ENCODE peak calls at places on chromosomes 5 and 9, in ten cellular contexts. One of them, this sample, is unnamed.

GRCh38 chr9:74953235-74953741 is 576 bp upstream of the C9orf40 start:
- DNase-seq in prostate gland: no peak
- DNase-seq in HuH-7: no peak
- DNase-seq in posterior vena cava: no peak
- DNase-seq in fibroblast of gingiva: peak; percentile 84
- DNase-seq in LoVo: no peak
- DNase-seq in AG08395: peak; percentile 31
- DNase-seq in stimulated activated CD4-positive, alpha-beta T cell treated with anti-CD3 and anti-CD28 coated beads, Interleukin-1b, Interleukin-23, amount 100 ng/mL, for 1 hour: no peak
- DNase-seq in lower leg skin: no peak
- DNase-seq in ureter: no peak
- DNase-seq in this sample: no peak

GRCh38 chr5:103424008-103424407 is 138.6 kb downstream of the NUDT12 start:
- DNase-seq in ureter: no peak
- DNase-seq in HuH-7: no peak
- DNase-seq in LoVo: no peak
- DNase-seq in lower leg skin: no peak
- DNase-seq in stimulated activated CD4-positive, alpha-beta T cell treated with anti-CD3 and anti-CD28 coated beads, Interleukin-1b, Interleukin-23, amount 100 ng/mL, for 1 hour: no peak
- DNase-seq in prostate gland: no peak
- DNase-seq in fibroblast of gingiva: peak; percentile 62
- DNase-seq in AG08395: no peak
- DNase-seq in posterior vena cava: no peak
- DNase-seq in this sample: no peak

GRCh38 chr9:76893395-76893932 is 12.4 kb downstream of the PRUNE2 start:
- DNase-seq in LoVo: no peak
- DNase-seq in prostate gland: no peak
- DNase-seq in stimulated activated CD4-positive, alpha-beta T cell treated with anti-CD3 and anti-CD28 coated beads, Interleukin-1b, Interleukin-23, amount 100 ng/mL, for 1 hour: no peak
- DNase-seq in AG08395: peak; percentile 36
- DNase-seq in lower leg skin: no peak
- DNase-seq in fibroblast of gingiva: no peak
- DNase-seq in ureter: peak; percentile 52
- DNase-seq in posterior vena cava: no peak
- DNase-seq in HuH-7: no peak
- DNase-seq in this sample: no peak

GRCh38 chr5:35138232-35138631 is 90.5 kb upstream of the AGXT2 start:
- DNase-seq in LoVo: no peak
- DNase-seq in fibroblast of gingiva: peak; percentile 52
- DNase-seq in stimulated activated CD4-positive, alpha-beta T cell treated with anti-CD3 and anti-CD28 coated beads, Interleukin-1b, Interleukin-23, amount 100 ng/mL, for 1 hour: no peak
- DNase-seq in ureter: no peak
- DNase-seq in HuH-7: no peak
- DNase-seq in AG08395: peak; percentile 65
- DNase-seq in lower leg skin: no peak
- DNase-seq in posterior vena cava: no peak
- DNase-seq in prostate gland: no peak
- DNase-seq in this sample: no peak

GRCh38 chr9:113997610-113998009 is 80.5 kb downstream of the AMBP start:
- DNase-seq in prostate gland: no peak
- DNase-seq in ureter: no peak
- DNase-seq in posterior vena cava: peak; percentile 71
- DNase-seq in LoVo: no peak
- DNase-seq in HuH-7: no peak
- DNase-seq in fibroblast of gingiva: no peak
- DNase-seq in AG08395: no peak
- DNase-seq in stimulated activated CD4-positive, alpha-beta T cell treated with anti-CD3 and anti-CD28 coated beads, Interleukin-1b, Interleukin-23, amount 100 ng/mL, for 1 hour: no peak
- DNase-seq in lower leg skin: no peak
- DNase-seq in this sample: no peak

GRCh38 chr5:159156839-159157238 is 52.5 kb downstream of the RNF145 start:
- DNase-seq in AG08395: peak; percentile 81
- DNase-seq in lower leg skin: peak; percentile 38
- DNase-seq in LoVo: peak; percentile 73
- DNase-seq in ureter: peak; percentile 55
- DNase-seq in posterior vena cava: no peak
- DNase-seq in stimulated activated CD4-positive, alpha-beta T cell treated with anti-CD3 and anti-CD28 coated beads, Interleukin-1b, Interleukin-23, amount 100 ng/mL, for 1 hour: no peak
- DNase-seq in fibroblast of gingiva: peak; percentile 63
- DNase-seq in HuH-7: peak; percentile 73
- DNase-seq in prostate gland: peak; percentile 68
- DNase-seq in this sample: peak; percentile 62

GRCh38 chr9:20941177-20941690 is 90.2 kb downstream of the HACD4 start:
- DNase-seq in lower leg skin: peak; percentile 32
- DNase-seq in HuH-7: peak; percentile 38
- DNase-seq in LoVo: peak; percentile 84
- DNase-seq in stimulated activated CD4-positive, alpha-beta T cell treated with anti-CD3 and anti-CD28 coated beads, Interleukin-1b, Interleukin-23, amount 100 ng/mL, for 1 hour: peak; percentile 4
- DNase-seq in AG08395: peak; percentile 66
- DNase-seq in fibroblast of gingiva: peak; percentile 46
- DNase-seq in ureter: peak; percentile 50
- DNase-seq in prostate gland: peak; percentile 67
- DNase-seq in posterior vena cava: no peak
- DNase-seq in this sample: peak; percentile 69

GRCh38 chr9:87405677-87406544 is 91.8 kb upstream of the DAPK1 start:
- DNase-seq in stimulated activated CD4-positive, alpha-beta T cell treated with anti-CD3 and anti-CD28 coated beads, Interleukin-1b, Interleukin-23, amount 100 ng/mL, for 1 hour: no peak
- DNase-seq in HuH-7: no peak
- DNase-seq in posterior vena cava: no peak
- DNase-seq in AG08395: no peak
- DNase-seq in fibroblast of gingiva: peak; percentile 94
- DNase-seq in prostate gland: no peak
- DNase-seq in LoVo: peak; percentile 26
- DNase-seq in lower leg skin: peak; percentile 62
- DNase-seq in ureter: no peak
- DNase-seq in this sample: no peak

GRCh38 chr9:129476821-129477611 is 143.9 kb downstream of the C9orf50 start:
- DNase-seq in ureter: no peak
- DNase-seq in HuH-7: no peak
- DNase-seq in AG08395: no peak
- DNase-seq in stimulated activated CD4-positive, alpha-beta T cell treated with anti-CD3 and anti-CD28 coated beads, Interleukin-1b, Interleukin-23, amount 100 ng/mL, for 1 hour: no peak
- DNase-seq in LoVo: peak; percentile 28
- DNase-seq in lower leg skin: no peak
- DNase-seq in posterior vena cava: no peak
- DNase-seq in fibroblast of gingiva: no peak
- DNase-seq in prostate gland: no peak
- DNase-seq in this sample: no peak

GRCh38 chr5:88452820-88453219 is 184.2 kb upstream of the TMEM161B start:
- DNase-seq in AG08395: no peak
- DNase-seq in prostate gland: no peak
- DNase-seq in LoVo: no peak
- DNase-seq in posterior vena cava: no peak
- DNase-seq in stimulated activated CD4-positive, alpha-beta T cell treated with anti-CD3 and anti-CD28 coated beads, Interleukin-1b, Interleukin-23, amount 100 ng/mL, for 1 hour: no peak
- DNase-seq in HuH-7: no peak
- DNase-seq in ureter: no peak
- DNase-seq in fibroblast of gingiva: no peak
- DNase-seq in lower leg skin: no peak
- DNase-seq in this sample: no peak

GRCh38 chr5:177023247-177023703 is 779 bp downstream of the ZNF346 start:
- DNase-seq in ureter: no peak
- DNase-seq in HuH-7: peak; percentile 37
- DNase-seq in posterior vena cava: no peak
- DNase-seq in prostate gland: no peak
- DNase-seq in AG08395: peak; percentile 33
- DNase-seq in stimulated activated CD4-positive, alpha-beta T cell treated with anti-CD3 and anti-CD28 coated beads, Interleukin-1b, Interleukin-23, amount 100 ng/mL, for 1 hour: no peak
- DNase-seq in fibroblast of gingiva: no peak
- DNase-seq in lower leg skin: no peak
- DNase-seq in LoVo: no peak
- DNase-seq in this sample: peak; percentile 16

GRCh38 chr9:95822583-95823431 is 52.7 kb upstream of the ERCC6L2 start:
- DNase-seq in fibroblast of gingiva: peak; percentile 76
- DNase-seq in stimulated activated CD4-positive, alpha-beta T cell treated with anti-CD3 and anti-CD28 coated beads, Interleukin-1b, Interleukin-23, amount 100 ng/mL, for 1 hour: no peak
- DNase-seq in ureter: no peak
- DNase-seq in HuH-7: no peak
- DNase-seq in prostate gland: no peak
- DNase-seq in lower leg skin: no peak
- DNase-seq in posterior vena cava: no peak
- DNase-seq in AG08395: peak; percentile 65
- DNase-seq in LoVo: peak; percentile 73
- DNase-seq in this sample: no peak

GRCh38 chr5:140262839-140263238 is 40.1 kb downstream of the PFDN1 start:
- DNase-seq in posterior vena cava: no peak
- DNase-seq in lower leg skin: no peak
- DNase-seq in LoVo: no peak
- DNase-seq in AG08395: no peak
- DNase-seq in stimulated activated CD4-positive, alpha-beta T cell treated with anti-CD3 and anti-CD28 coated beads, Interleukin-1b, Interleukin-23, amount 100 ng/mL, for 1 hour: no peak
- DNase-seq in prostate gland: no peak
- DNase-seq in HuH-7: no peak
- DNase-seq in ureter: no peak
- DNase-seq in fibroblast of gingiva: no peak
- DNase-seq in this sample: no peak

GRCh38 chr9:128685636-128686489 is 3.2 kb upstream of the SET start:
- DNase-seq in fibroblast of gingiva: no peak
- DNase-seq in posterior vena cava: peak; percentile 50
- DNase-seq in ureter: peak; percentile 53
- DNase-seq in prostate gland: no peak
- DNase-seq in LoVo: no peak
- DNase-seq in AG08395: no peak
- DNase-seq in stimulated activated CD4-positive, alpha-beta T cell treated with anti-CD3 and anti-CD28 coated beads, Interleukin-1b, Interleukin-23, amount 100 ng/mL, for 1 hour: no peak
- DNase-seq in HuH-7: no peak
- DNase-seq in lower leg skin: no peak
- DNase-seq in this sample: no peak

GRCh38 chr9:113508111-113508749 is 44.7 kb downstream of the RGS3 start:
- DNase-seq in AG08395: no peak
- DNase-seq in lower leg skin: no peak
- DNase-seq in LoVo: peak; percentile 63
- DNase-seq in stimulated activated CD4-positive, alpha-beta T cell treated with anti-CD3 and anti-CD28 coated beads, Interleukin-1b, Interleukin-23, amount 100 ng/mL, for 1 hour: no peak
- DNase-seq in HuH-7: peak; percentile 47
- DNase-seq in fibroblast of gingiva: peak; percentile 24
- DNase-seq in posterior vena cava: no peak
- DNase-seq in prostate gland: no peak
- DNase-seq in ureter: no peak
- DNase-seq in this sample: no peak

GRCh38 chr5:1121101-1121500 is 9.2 kb upstream of the SLC12A7 start:
- DNase-seq in stimulated activated CD4-positive, alpha-beta T cell treated with anti-CD3 and anti-CD28 coated beads, Interleukin-1b, Interleukin-23, amount 100 ng/mL, for 1 hour: no peak
- DNase-seq in LoVo: no peak
- DNase-seq in HuH-7: no peak
- DNase-seq in AG08395: no peak
- DNase-seq in prostate gland: no peak
- DNase-seq in ureter: no peak
- DNase-seq in posterior vena cava: no peak
- DNase-seq in fibroblast of gingiva: no peak
- DNase-seq in lower leg skin: no peak
- DNase-seq in this sample: no peak

GRCh38 chr5:9337908-9338307 is 208.0 kb downstream of the SEMA5A start:
- DNase-seq in posterior vena cava: no peak
- DNase-seq in fibroblast of gingiva: peak; percentile 80
- DNase-seq in prostate gland: no peak
- DNase-seq in lower leg skin: no peak
- DNase-seq in HuH-7: no peak
- DNase-seq in ureter: no peak
- DNase-seq in stimulated activated CD4-positive, alpha-beta T cell treated with anti-CD3 and anti-CD28 coated beads, Interleukin-1b, Interleukin-23, amount 100 ng/mL, for 1 hour: no peak
- DNase-seq in LoVo: no peak
- DNase-seq in AG08395: peak; percentile 70
- DNase-seq in this sample: no peak

GRCh38 chr9:96686638-96687335 is 31.7 kb upstream of the PRXL2C start:
- DNase-seq in lower leg skin: peak; percentile 64
- DNase-seq in stimulated activated CD4-positive, alpha-beta T cell treated with anti-CD3 and anti-CD28 coated beads, Interleukin-1b, Interleukin-23, amount 100 ng/mL, for 1 hour: peak; percentile 27
- DNase-seq in AG08395: peak; percentile 85
- DNase-seq in posterior vena cava: peak; percentile 96
- DNase-seq in prostate gland: peak; percentile 68
- DNase-seq in LoVo: peak; percentile 61
- DNase-seq in HuH-7: no peak
- DNase-seq in fibroblast of gingiva: peak; percentile 84
- DNase-seq in ureter: peak; percentile 81
- DNase-seq in this sample: no peak

GRCh38 chr9:128903871-128904371 is 16.9 kb upstream of the PHYHD1 start:
- DNase-seq in posterior vena cava: no peak
- DNase-seq in prostate gland: no peak
- DNase-seq in LoVo: no peak
- DNase-seq in stimulated activated CD4-positive, alpha-beta T cell treated with anti-CD3 and anti-CD28 coated beads, Interleukin-1b, Interleukin-23, amount 100 ng/mL, for 1 hour: no peak
- DNase-seq in fibroblast of gingiva: no peak
- DNase-seq in HuH-7: no peak
- DNase-seq in ureter: no peak
- DNase-seq in lower leg skin: no peak
- DNase-seq in AG08395: no peak
- DNase-seq in this sample: no peak